ENCODE peak calls at places on chromosomes 13 and 19, in five cellular contexts. G is upper lobe of left lung; Q is CD4-positive, alpha-beta T cell; C is omental fat pad; U is HL-60. Y is an unnamed sample.

GRCh38 chr19:2261438-2262172 is 5.4 kb upstream of the JSRP1 start:
- DNase-seq in U (peak; percentile 54), G (peak; percentile 61), Q (no peak), C (no peak), Y (no peak)

GRCh38 chr19:48170817-48171347 is 402 bp downstream of the ZSWIM9 start:
- DNase-seq in U (no peak), Q (no peak), G (no peak), C (no peak), Y (no peak)

GRCh38 chr13:41649659-41650058 is 192.3 kb downstream of the RGCC start:
- DNase-seq in U (no peak), Q (no peak), G (no peak), C (no peak), Y (no peak)

GRCh38 chr13:44416297-44416696 is 42.7 kb downstream of the SERP2 start:
- DNase-seq in G (peak; percentile 38), C (no peak), Q (no peak), U (peak; percentile 84), Y (no peak)

GRCh38 chr13:52713894-52714293 is 25.7 kb downstream of the CNMD start:
- DNase-seq in U (peak; percentile 75), G (peak; percentile 60), Q (no peak), C (no peak), Y (peak; percentile 50)

GRCh38 chr13:52405369-52405766 is 604 bp downstream of the THSD1 start:
- DNase-seq in C (no peak), U (no peak), G (no peak), Q (no peak), Y (no peak)

GRCh38 chr13:97328222-97328790 is 105.7 kb upstream of the RAP2A start:
- DNase-seq in G (no peak), Q (no peak), U (no peak), C (no peak), Y (no peak)

GRCh38 chr19:15871570-15871969 is 26.3 kb downstream of the CYP4F2 start:
- DNase-seq in C (no peak), G (no peak), U (peak; percentile 76), Q (no peak), Y (no peak)

GRCh38 chr13:27295096-27295495 is 24.5 kb downstream of the RASL11A start:
- DNase-seq in C (no peak), G (no peak), Q (no peak), U (no peak), Y (no peak)

GRCh38 chr13:49436890-49437289 is 7.0 kb downstream of the CAB39L start:
- DNase-seq in G (no peak), U (no peak), C (no peak), Q (no peak), Y (no peak)

GRCh38 chr19:344625-345319 is at the start of gene MIER2:
- DNase-seq in G (peak; percentile 77), Q (peak; percentile 74), U (no peak), C (peak; percentile 80), Y (peak; percentile 82)

GRCh38 chr13:108270442-108270841 is 924 bp downstream of the TNFSF13B start:
- DNase-seq in C (no peak), U (peak; percentile 64), G (peak; percentile 21), Q (no peak), Y (no peak)

GRCh38 chr13:50255639-50256038 is 240.4 kb downstream of the KCNRG start:
- DNase-seq in Q (no peak), G (no peak), U (no peak), C (no peak), Y (no peak)

GRCh38 chr19:52428937-52429336 is at the start of gene ZNF534:
- DNase-seq in U (no peak), G (no peak), Q (no peak), C (no peak), Y (no peak)

GRCh38 chr13:26502826-26503225 is 54.7 kb upstream of the WASF3 start:
- DNase-seq in Q (peak; percentile 11), C (no peak), U (no peak), G (no peak), Y (no peak)

GRCh38 chr19:53912653-53913052 is 3.6 kb downstream of the CACNG7 start:
- DNase-seq in C (no peak), Q (no peak), G (no peak), U (no peak), Y (no peak)
- TF ChIP-seq CTCF in C (no peak), Q (no peak), G (no peak), U (no peak), Y (peak; percentile 40)

GRCh38 chr19:49631279-49631588 is 8.7 kb downstream of the RRAS start:
- DNase-seq in G (no peak), C (no peak), U (no peak), Q (no peak), Y (no peak)
- TF ChIP-seq CTCF in G (peak; percentile 20), C (no peak), U (no peak), Q (no peak), Y (no peak)

GRCh38 chr13:95697052-95697680 is 20.2 kb downstream of the DNAJC3 start:
- DNase-seq in C (no peak), G (no peak), U (no peak), Q (no peak), Y (no peak)

DNA sequence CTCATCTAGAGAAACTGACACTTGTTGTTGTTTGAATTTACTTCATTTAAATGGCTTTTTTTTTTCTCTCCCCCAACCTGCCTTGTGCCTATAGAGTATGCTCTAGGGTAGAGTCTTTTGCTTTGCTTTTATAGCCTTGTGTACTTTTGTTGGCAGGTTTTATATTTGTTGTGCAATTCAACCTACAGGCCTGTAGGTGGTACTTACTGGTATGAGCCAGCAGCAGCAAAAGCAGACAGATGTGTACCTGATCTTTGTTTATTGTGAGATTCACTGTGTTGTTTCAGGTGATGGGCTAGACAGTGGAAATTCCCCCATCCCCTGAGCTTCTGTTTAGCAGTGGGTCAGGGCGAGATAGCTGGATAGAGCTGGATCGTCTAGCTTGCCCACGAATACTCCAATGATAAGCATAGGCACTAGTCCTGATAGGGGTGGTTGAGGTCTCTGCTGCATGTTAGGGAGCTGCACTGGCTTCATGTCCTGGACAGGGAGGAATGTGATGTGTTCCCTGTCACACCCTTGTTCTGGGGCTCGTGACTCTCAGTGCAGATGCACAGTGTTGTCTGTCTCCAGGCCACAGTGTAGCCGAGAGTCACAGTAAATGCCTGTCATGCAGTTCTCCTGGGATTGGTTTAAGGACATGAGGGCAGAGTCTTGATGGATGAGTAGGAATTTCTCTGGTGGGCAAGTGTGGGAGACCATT is 21.3 kb downstream of the DNAJC3 start:
- DNase-seq in U (no peak), G (no peak), Q (no peak), C (no peak), Y (no peak)
- TF ChIP-seq CTCF in U (no peak), G (no peak), Q (no peak), C (no peak), Y (peak; percentile 33)

GRCh38 chr19:50978772-50979390 is 4.8 kb downstream of the KLK7 start:
- DNase-seq in G (no peak), U (no peak), C (no peak), Q (no peak), Y (no peak)
- TF ChIP-seq CTCF in G (no peak), U (no peak), C (no peak), Q (no peak), Y (no peak)

DNA sequence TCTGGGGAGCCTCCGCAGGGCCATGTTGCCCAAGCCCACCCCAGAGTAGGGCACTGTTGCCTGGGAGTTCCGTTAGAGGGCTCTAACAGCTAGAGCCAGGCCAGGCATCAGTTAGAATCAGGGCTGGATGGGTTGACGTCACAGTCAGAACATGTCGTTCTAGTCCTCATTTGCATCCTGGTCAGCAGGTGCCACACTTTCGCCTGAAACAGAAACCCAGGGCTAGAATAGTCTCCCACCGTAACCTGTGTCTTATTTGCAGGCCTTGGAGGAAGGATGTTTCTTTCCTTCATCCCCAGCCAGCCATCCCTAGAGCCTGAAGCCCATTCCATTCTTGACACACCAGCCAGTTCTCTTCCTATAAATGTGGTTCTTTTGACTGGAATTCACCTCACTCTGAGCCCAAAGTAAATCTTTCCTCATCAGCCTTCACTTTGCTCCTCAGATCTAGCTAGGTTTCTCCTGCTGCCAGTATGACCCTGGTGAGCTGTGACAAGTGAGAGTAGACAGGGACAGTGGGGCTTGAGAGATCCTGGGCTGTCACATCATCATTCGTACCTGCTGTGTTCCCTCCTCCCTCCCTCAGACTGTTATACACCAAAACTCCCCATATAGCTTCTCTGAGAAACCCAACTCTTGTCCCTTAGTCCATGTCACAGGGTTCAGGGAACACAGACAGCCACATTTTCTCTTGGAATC is 12.2 kb upstream of the CCDC97 start:
- DNase-seq in G (no peak), C (peak; percentile 20), U (no peak), Q (no peak), Y (no peak)
- TF ChIP-seq CTCF in G (no peak), C (no peak), U (no peak), Q (no peak), Y (no peak)

GRCh38 chr19:37980419-37980975 is 73.5 kb downstream of the SIPA1L3 start:
- DNase-seq in C (no peak), U (no peak), G (peak; percentile 42), Q (no peak), Y (no peak)
- TF ChIP-seq CTCF in C (no peak), U (no peak), G (no peak), Q (no peak), Y (no peak)